ENCODE peak calls at places on chromosome 9, in six cellular contexts. C is CD4-positive, alpha-beta memory T cell; M is GM23248; K is SJSA1; L is aorta; I is Karpas-422. Z is an unnamed sample. For H3K4me1 and H3K36me3, the result is how much of the 10 kb centered on the place peaks cover.

GRCh38 chr9:131072107-131072870 is 24.0 kb upstream of the AIF1L start:
- DNase-seq in I (no peak), L (no peak), K (no peak), M (no peak), C (no peak), Z (no peak)

GRCh38 chr9:36151306-36152210 is 15.0 kb downstream of the GLIPR2 start:
- DNase-seq in K (peak), I (peak), C (peak), L (peak), M (peak), Z (no peak)

GRCh38 chr9:93317495-93318094 is 133.7 kb downstream of the WNK2 start:
- DNase-seq in K (no peak), C (no peak), L (no peak), M (no peak), I (no peak), Z (no peak)

GRCh38 chr9:132901859-132902831 is 23.4 kb downstream of the SPACA9 start:
- DNase-seq in M (peak), L (peak), I (peak), K (peak), C (peak), Z (peak)

GRCh38 chr9:72271617-72272478 is 93.2 kb downstream of the ZFAND5 start:
- DNase-seq in C (no peak), L (no peak), M (peak), I (peak), K (peak), Z (peak)

GRCh38 chr9:93315960-93316359 is 132.0 kb downstream of the WNK2 start:
- DNase-seq in C (no peak), M (no peak), I (no peak), L (no peak), K (no peak), Z (no peak)

GRCh38 chr9:36765468-36766341 is 193.0 kb downstream of the MELK start:
- DNase-seq in M (peak), L (peak), C (peak), I (peak), K (no peak), Z (peak)

GRCh38 chr9:123929177-123929869 is 603 bp downstream of the DENND1A start:
- DNase-seq in K (no peak), I (peak), C (peak), L (peak), M (no peak), Z (peak)

GRCh38 chr9:32741706-32742105 is 41.6 kb upstream of the TMEM215 start:
- DNase-seq in M (no peak), C (no peak), I (no peak), L (no peak), K (no peak), Z (no peak)

GRCh38 chr9:72527801-72528195 is 6.4 kb downstream of the TMC1 start:
- DNase-seq in K (no peak), M (no peak), C (no peak), I (no peak), L (no peak), Z (no peak)

GRCh38 chr9:119304566-119304965 is 64.7 kb downstream of the BRINP1 start:
- DNase-seq in M (no peak), C (no peak), K (no peak), I (no peak), L (no peak), Z (peak)

GRCh38 chr9:72579880-72580570 is 58.6 kb downstream of the TMC1 start:
- DNase-seq in M (peak), I (no peak), K (no peak), C (no peak), L (no peak), Z (no peak)

GRCh38 chr9:37916471-37917314 is 12.8 kb upstream of the SLC25A51 start:
- DNase-seq in K (no peak), I (no peak), M (no peak), C (no peak), L (no peak), Z (no peak)

GRCh38 chr9:16358751-16359150 is 511.7 kb downstream of the BNC2 start:
- DNase-seq in I (peak), K (no peak), M (no peak), C (no peak), L (no peak), Z (no peak)

GRCh38 chr9:131447600-131447999 is 53.7 kb downstream of the PRRC2B start:
- DNase-seq in M (no peak), K (no peak), L (no peak), C (no peak), I (no peak), Z (no peak)

GRCh38 chr9:89421595-89421994 is 76.3 kb downstream of the SEMA4D start:
- DNase-seq in I (no peak), K (no peak), M (peak), C (peak), L (no peak), Z (no peak)

GRCh38 chr9:26954050-26954508 is 2.1 kb upstream of the IFT74 start:
- DNase-seq in C (no peak), I (peak), K (no peak), M (no peak), L (no peak), Z (no peak)

GRCh38 chr9:3059781-3060468 is 216.0 kb upstream of the PUM3 start:
- DNase-seq in K (no peak), L (no peak), M (no peak), I (no peak), C (no peak), Z (no peak)

GRCh38 chr9:133994359-133995011 is 2.4 kb upstream of the VAV2 start:
- DNase-seq in K (peak), M (peak), I (peak), C (peak), L (peak), Z (peak)

GRCh38 chr9:30075451-30076199 is 2308.8 kb upstream of the ACO1 start:
- DNase-seq in M (no peak), L (no peak), K (no peak), C (peak), I (no peak), Z (peak)

GRCh38 chr9:86589273-86589672 is 235.1 kb upstream of the TUT7 start:
- DNase-seq in K (no peak), I (no peak), M (no peak), L (no peak), C (no peak), Z (no peak)

GRCh38 chr9:89919171-89919681 is 314.4 kb downstream of the GADD45G start:
- DNase-seq in C (no peak), K (no peak), L (no peak), M (no peak), I (peak), Z (no peak)

GRCh38 chr9:122820490-122820845 is 7.9 kb downstream of the PDCL start:
- DNase-seq in C (no peak), L (no peak), M (no peak), I (no peak), K (no peak), Z (no peak)

GRCh38 chr9:122821278-122821952 is 7.0 kb downstream of the PDCL start:
- DNase-seq in K (no peak), I (peak), C (no peak), M (no peak), L (peak), Z (no peak)

GRCh38 chr9:122819326-122819725 is 9.1 kb downstream of the PDCL start:
- DNase-seq in M (peak), C (no peak), L (no peak), K (no peak), I (no peak), Z (no peak)

GRCh38 chr9:122822056-122822455 is 6.3 kb downstream of the PDCL start:
- DNase-seq in M (no peak), I (no peak), C (no peak), K (no peak), L (no peak), Z (no peak)

GRCh38 chr9:122819791-122820489 is 8.4 kb downstream of the PDCL start:
- DNase-seq in M (no peak), L (no peak), K (no peak), I (no peak), C (no peak), Z (no peak)
- H3K4me1 ChIP-seq in M (under half), L (under half), K (under half), I (under half), C (half or more), Z (under half)

GRCh38 chr9:121757286-121757595 is 105.8 kb downstream of the DAB2IP start:
- DNase-seq in K (no peak), M (no peak), L (no peak), I (no peak), C (no peak), Z (peak)
- H3K36me3 ChIP-seq in K (under half), M (under half), L (under half), I (under half), C (under half), Z (under half)

GRCh38 chr9:121282309-121283071 is 14.5 kb downstream of the GSN start:
- DNase-seq in I (no peak), K (peak), M (peak), C (no peak), L (peak), Z (no peak)

GRCh38 chr9:121284733-121285451 is 16.9 kb downstream of the GSN start:
- DNase-seq in K (no peak), L (no peak), I (no peak), C (no peak), M (no peak), Z (no peak)

GRCh38 chr9:121283856-121284732 is 16.1 kb downstream of the GSN start:
- DNase-seq in C (no peak), I (no peak), K (no peak), M (no peak), L (no peak), Z (no peak)

GRCh38 chr9:121281614-121282291 is 13.8 kb downstream of the GSN start:
- DNase-seq in L (peak), C (no peak), I (no peak), K (no peak), M (peak), Z (no peak)

GRCh38 chr9:121283072-121283398 is 15.1 kb downstream of the GSN start:
- DNase-seq in M (no peak), L (no peak), C (no peak), I (no peak), K (no peak), Z (no peak)
- H3K4me1 ChIP-seq in M (half or more), L (under half), C (under half), I (under half), K (half or more), Z (under half)

GRCh38 chr9:100013573-100013972 is 85.2 kb downstream of the ERP44 start:
- DNase-seq in K (no peak), C (no peak), I (no peak), M (no peak), L (no peak), Z (no peak)
- H3K36me3 ChIP-seq in K (under half), C (under half), I (under half), M (under half), L (under half), Z (under half)

DNA sequence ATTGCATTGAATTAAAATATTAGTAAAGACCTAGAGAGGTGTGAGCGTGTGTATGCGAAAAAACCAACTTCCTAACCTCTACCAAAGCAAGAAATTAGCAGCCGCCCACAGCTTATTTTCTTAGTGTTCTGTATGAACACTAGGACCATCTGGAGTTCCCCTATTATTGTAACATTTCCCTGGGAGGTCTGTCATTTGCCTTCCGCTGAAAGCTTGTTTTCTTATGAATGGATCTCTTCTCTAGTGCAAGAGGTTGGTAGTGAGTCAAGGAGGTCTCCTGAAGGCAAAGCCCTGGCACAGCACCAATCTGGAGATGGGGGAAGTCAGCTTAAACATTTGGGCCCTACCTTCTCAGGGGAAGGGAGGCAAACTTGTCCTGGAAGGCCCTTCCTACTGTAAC is 10.8 kb downstream of the TNFSF8 start:
- DNase-seq in M (no peak), L (no peak), C (no peak), K (no peak), I (no peak), Z (peak)
- H3K4me1 ChIP-seq in M (under half), L (under half), C (half or more), K (under half), I (half or more), Z (under half)

Z was measured in SJCRH30.